ENCODE peak calls at places on chromosomes 5 and 9, in five cellular contexts. X, C, Y, J and V are unnamed samples. For H3K9me3 and H3K27me3, the result is how much of the 10 kb centered on the place peaks cover.

GRCh38 chr9:33466565-33467495 is 6.9 kb downstream of the NOL6 start:
- DNase-seq in X (peak), C (peak), Y (peak), J (peak), V (peak)

GRCh38 chr5:175517824-175518450 is 39.6 kb downstream of the SFXN1 start:
- DNase-seq in X (peak), C (no peak), Y (no peak), J (peak), V (no peak)

GRCh38 chr5:149024477-149024876 is 38.4 kb downstream of the SH3TC2 start:
- DNase-seq in X (no peak), C (no peak), Y (no peak), J (no peak), V (no peak)

GRCh38 chr9:91162311-91162710 is 199.4 kb downstream of the AUH start:
- DNase-seq in X (peak), C (no peak), Y (no peak), J (no peak), V (no peak)

GRCh38 chr9:97852001-97852398 is 1.0 kb upstream of the FOXE1 start:
- DNase-seq in X (no peak), C (no peak), Y (no peak), J (no peak), V (no peak)

GRCh38 chr9:85741875-85742629 is at the start of gene AGTPBP1:
- DNase-seq in X (peak), C (peak), Y (peak), J (peak), V (peak)

GRCh38 chr5:133831506-133832224 is 136.8 kb downstream of the C5orf15 start:
- DNase-seq in X (peak), C (no peak), Y (no peak), J (no peak), V (no peak)

GRCh38 chr9:119368681-119369581 is at the start of gene BRINP1:
- DNase-seq in X (peak), C (peak), Y (peak), J (no peak), V (no peak)

GRCh38 chr5:102823441-102823874 is 68.4 kb downstream of the PAM start:
- DNase-seq in X (peak), C (no peak), Y (no peak), J (no peak), V (peak)

GRCh38 chr5:22621084-22621483 is 232.1 kb downstream of the CDH12 start:
- DNase-seq in X (no peak), C (no peak), Y (no peak), J (no peak), V (no peak)

GRCh38 chr5:108255468-108255867 is 126.4 kb downstream of the FBXL17 start:
- DNase-seq in X (no peak), C (no peak), Y (no peak), J (no peak), V (no peak)

GRCh38 chr5:57696906-57697590 is 214.4 kb upstream of the ACTBL2 start:
- DNase-seq in X (no peak), C (no peak), Y (peak), J (no peak), V (no peak)

GRCh38 chr9:93659044-93659836 is 82.9 kb downstream of the PHF2 start:
- DNase-seq in X (no peak), C (no peak), Y (no peak), J (no peak), V (no peak)

GRCh38 chr9:85302860-85303779 is 438.6 kb downstream of the AGTPBP1 start:
- DNase-seq in X (no peak), C (no peak), Y (no peak), J (no peak), V (no peak)

GRCh38 chr9:92422611-92423010 is 1.7 kb downstream of the OMD start:
- DNase-seq in X (no peak), C (no peak), Y (no peak), J (no peak), V (no peak)

GRCh38 chr5:126937796-126938195 is 92.6 kb downstream of the MARCHF3 start:
- DNase-seq in X (no peak), C (no peak), Y (no peak), J (no peak), V (no peak)

GRCh38 chr9:121670447-121670846 is 19.0 kb downstream of the DAB2IP start:
- DNase-seq in X (no peak), C (no peak), Y (no peak), J (no peak), V (no peak)

GRCh38 chr5:116382025-116382873 is 192.4 kb downstream of the SEMA6A start:
- DNase-seq in X (no peak), C (no peak), Y (no peak), J (no peak), V (no peak)

GRCh38 chr9:34896112-34896511 is 62.0 kb upstream of the PHF24 start:
- DNase-seq in X (no peak), C (no peak), Y (peak), J (no peak), V (no peak)

GRCh38 chr5:110414360-110414759 is 312.1 kb downstream of the TMEM232 start:
- DNase-seq in X (peak), C (no peak), Y (no peak), J (no peak), V (no peak)

GRCh38 chr5:78025540-78025939 is 249.4 kb upstream of the TBCA start:
- DNase-seq in X (no peak), C (no peak), Y (no peak), J (no peak), V (no peak)

GRCh38 chr9:124574944-124575343 is 67.7 kb upstream of the NR5A1 start:
- DNase-seq in X (peak), C (no peak), Y (no peak), J (no peak), V (no peak)

GRCh38 chr5:36688722-36689121 is 82.3 kb downstream of the SLC1A3 start:
- DNase-seq in X (peak), C (no peak), Y (peak), J (no peak), V (peak)

GRCh38 chr9:127572961-127573727 is 38.9 kb upstream of the STXBP1 start:
- DNase-seq in X (peak), C (no peak), Y (no peak), J (no peak), V (no peak)

GRCh38 chr5:119808474-119808873 is 179.1 kb downstream of the FAM170A start:
- DNase-seq in X (no peak), C (no peak), Y (no peak), J (no peak), V (no peak)

GRCh38 chr9:130128251-130128650 is 44.0 kb upstream of the NCS1 start:
- DNase-seq in X (no peak), C (no peak), Y (no peak), J (peak), V (no peak)

GRCh38 chr9:115262477-115262876 is 144.5 kb upstream of the TNC start:
- DNase-seq in X (peak), C (peak), Y (peak), J (no peak), V (no peak)

GRCh38 chr9:126375386-126375785 is 48.8 kb downstream of the MVB12B start:
- DNase-seq in X (peak), C (peak), Y (no peak), J (no peak), V (peak)

GRCh38 chr9:127536499-127536898 is 75.6 kb upstream of the STXBP1 start:
- DNase-seq in X (no peak), C (no peak), Y (no peak), J (no peak), V (no peak)

GRCh38 chr9:114205171-114206015 is 50.1 kb downstream of the COL27A1 start:
- DNase-seq in X (no peak), C (peak), Y (no peak), J (no peak), V (no peak)

GRCh38 chr5:132807163-132807838 is 5.8 kb upstream of the SOWAHA start:
- DNase-seq in X (peak), C (no peak), Y (peak), J (no peak), V (peak)

GRCh38 chr5:143376911-143377838 is 26.3 kb downstream of the NR3C1 start:
- DNase-seq in X (no peak), C (no peak), Y (no peak), J (no peak), V (no peak)

GRCh38 chr5:56305551-56305950 is 72.4 kb upstream of the ANKRD55 start:
- DNase-seq in X (no peak), C (no peak), Y (no peak), J (no peak), V (no peak)
- H3K9me3 ChIP-seq in X (under half), C (under half), Y (under half), J (under half), V (under half)

GRCh38 chr9:135300346-135301141 is 179.0 kb upstream of the PPP1R26 start:
- DNase-seq in X (no peak), C (no peak), Y (no peak), J (no peak), V (no peak)

GRCh38 chr9:135302329-135303279 is 177.0 kb upstream of the PPP1R26 start:
- DNase-seq in X (no peak), C (no peak), Y (no peak), J (no peak), V (no peak)

GRCh38 chr9:135303280-135303647 is 176.3 kb upstream of the PPP1R26 start:
- DNase-seq in X (no peak), C (no peak), Y (no peak), J (no peak), V (no peak)

GRCh38 chr9:135299651-135300345 is 179.8 kb upstream of the PPP1R26 start:
- DNase-seq in X (no peak), C (no peak), Y (no peak), J (no peak), V (no peak)

DNA sequence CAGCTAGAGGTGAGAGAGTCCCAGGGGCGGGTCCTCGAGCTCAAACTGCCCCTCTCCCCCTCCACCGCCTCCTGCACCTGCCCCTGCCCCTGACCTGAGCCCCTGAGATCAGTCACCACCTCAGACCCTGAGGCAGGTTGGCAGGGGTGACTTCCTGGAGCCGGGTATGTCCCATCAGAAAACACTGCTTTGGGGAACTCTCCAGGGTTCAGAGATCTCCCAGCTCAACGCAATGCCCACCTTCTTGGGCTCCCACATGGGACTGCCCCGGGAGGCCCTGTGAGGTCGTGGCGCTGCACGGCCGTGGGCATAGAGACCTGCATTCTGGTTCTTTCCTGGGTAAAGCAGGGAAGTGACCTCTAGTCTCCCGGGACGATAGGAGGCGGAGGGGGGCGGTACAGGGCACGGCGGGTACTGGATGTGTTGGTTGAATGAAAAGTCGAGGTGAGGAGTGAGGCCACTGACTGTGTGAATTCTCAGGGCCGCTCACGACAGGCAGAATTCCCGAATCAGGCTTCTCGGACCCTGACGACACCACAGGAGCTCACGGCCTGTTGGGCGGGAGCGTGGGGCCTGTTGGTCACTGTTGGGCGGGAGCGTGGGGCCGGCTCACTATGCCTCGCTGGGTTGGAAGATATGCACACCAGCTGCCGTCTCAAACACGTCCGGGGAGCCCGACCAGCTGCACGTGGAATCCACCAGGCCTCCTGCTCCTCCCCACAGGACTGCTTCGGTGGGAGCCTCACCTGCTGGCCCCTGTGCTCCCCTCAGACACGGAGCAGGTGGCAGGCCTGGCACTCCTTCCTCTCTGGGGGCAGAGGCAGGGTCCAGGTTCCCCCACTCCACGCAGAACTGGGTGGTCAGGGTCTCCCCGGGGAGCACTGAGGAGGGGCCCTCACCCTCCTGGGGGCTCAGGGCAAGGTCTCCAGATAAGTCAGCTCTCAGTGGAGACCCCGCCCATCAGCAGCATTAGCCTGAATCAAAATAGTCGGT is 178.0 kb upstream of the PPP1R26 start:
- DNase-seq in X (no peak), C (no peak), Y (no peak), J (no peak), V (no peak)
- H3K27me3 ChIP-seq in X (under half), C (half or more), Y (under half), J (under half), V (under half)

DNA sequence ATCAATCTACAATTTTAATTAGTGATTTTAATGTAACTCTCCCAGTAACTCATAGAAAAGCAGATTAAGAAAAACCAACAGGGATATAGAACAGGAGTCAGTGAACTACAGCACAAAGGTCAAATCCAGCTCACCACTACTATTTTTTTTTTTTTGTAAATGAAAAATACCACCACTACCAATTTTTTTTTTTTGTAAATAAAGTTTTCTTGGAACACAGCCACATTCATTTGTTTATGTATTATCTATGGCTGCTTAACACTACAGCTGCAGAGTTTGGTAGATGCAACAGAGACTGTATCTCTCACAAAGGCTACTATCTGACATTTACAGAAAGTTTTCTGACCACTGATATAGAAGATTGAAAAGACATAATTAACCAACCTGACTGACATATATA is 11.7 kb downstream of the ZNF510 start:
- DNase-seq in X (no peak), C (no peak), Y (no peak), J (no peak), V (no peak)
- H3K9me3 ChIP-seq in X (half or more), C (under half), Y (under half), J (half or more), V (under half)

GRCh38 chr9:14344846-14345585 is 31.1 kb upstream of the NFIB start:
- DNase-seq in X (no peak), C (no peak), Y (no peak), J (no peak), V (no peak)
- H3K27me3 ChIP-seq in X (half or more), C (under half), Y (half or more), J (under half), V (under half)

GRCh38 chr5:141345327-141345726 is 1.7 kb downstream of the PCDHGA3 start:
- DNase-seq in X (no peak), C (no peak), Y (no peak), J (no peak), V (no peak)

GRCh38 chr5:141342773-141343172 is 856 bp upstream of the PCDHGA3 start:
- DNase-seq in X (no peak), C (no peak), Y (peak), J (no peak), V (no peak)

GRCh38 chr5:141338538-141339306 is at the start of gene PCDHGA2:
- DNase-seq in X (no peak), C (no peak), Y (no peak), J (no peak), V (no peak)

GRCh38 chr5:141343953-141344463 is 379 bp downstream of the PCDHGA3 start:
- DNase-seq in X (no peak), C (no peak), Y (no peak), J (no peak), V (no peak)

GRCh38 chr5:141343242-141343952 is at the start of gene PCDHGA3:
- DNase-seq in X (no peak), C (no peak), Y (no peak), J (no peak), V (no peak)
- H3K9me3 ChIP-seq in X (half or more), C (under half), Y (under half), J (under half), V (under half)